ENCODE peak calls at places on chromosomes 6 and 20, in ten cellular contexts. R is tibial artery, V is fibroblast of pulmonary artery, T is spleen, C is GM10248, W is suprapubic skin, G is lung, P is kidney, D is AG04450, Z is chondrocyte. H is an unnamed sample.

GRCh38 chr6:149223934-149224333 is 93.6 kb upstream of the TAB2 start:
- DNase-seq in W (no peak), D (no peak), G (no peak), C (no peak), R (no peak), V (peak), T (no peak), P (no peak), Z (no peak), H (no peak)

GRCh38 chr20:44402391-44403193 is 47.1 kb downstream of the HNF4A start:
- DNase-seq in W (no peak), C (no peak), T (no peak), D (no peak), Z (no peak), G (no peak), V (no peak), R (no peak), P (no peak), H (no peak)

GRCh38 chr6:128491643-128492206 is 28.7 kb downstream of the PTPRK start:
- DNase-seq in V (peak), R (no peak), P (no peak), C (no peak), D (no peak), T (no peak), W (no peak), Z (no peak), G (no peak), H (no peak)

GRCh38 chr6:121619013-121619412 is 183.6 kb downstream of the GJA1 start:
- DNase-seq in R (no peak), G (no peak), P (no peak), W (no peak), T (no peak), Z (no peak), D (no peak), V (no peak), C (no peak), H (no peak)

GRCh38 chr6:157379656-157380457 is 1.1 kb upstream of the ZDHHC14 start:
- DNase-seq in T (peak), R (peak), C (peak), P (peak), W (peak), V (peak), D (peak), Z (peak), G (peak), H (peak)

GRCh38 chr6:4727671-4728435 is 48.4 kb upstream of the CDYL start:
- DNase-seq in Z (no peak), D (no peak), W (no peak), G (no peak), R (no peak), C (no peak), V (no peak), T (no peak), P (no peak), H (no peak)

GRCh38 chr20:6566821-6567220 is 200.7 kb upstream of the BMP2 start:
- DNase-seq in W (no peak), R (no peak), V (peak), Z (no peak), C (no peak), P (no peak), T (no peak), D (peak), G (no peak), H (no peak)

GRCh38 chr6:139479433-139480222 is 105.2 kb upstream of the CITED2 start:
- DNase-seq in C (no peak), D (no peak), V (no peak), W (peak), T (no peak), R (no peak), P (no peak), Z (no peak), G (no peak), H (no peak)

GRCh38 chr6:53159558-53159957 is 10.9 kb upstream of the GCM1 start:
- DNase-seq in T (no peak), Z (no peak), W (no peak), V (no peak), R (no peak), C (no peak), D (no peak), P (no peak), G (no peak), H (no peak)

GRCh38 chr6:90537723-90538407 is 49.0 kb downstream of the MAP3K7 start:
- DNase-seq in Z (no peak), C (no peak), R (no peak), G (no peak), T (no peak), P (no peak), V (peak), W (no peak), D (no peak), H (no peak)

GRCh38 chr6:64224819-64225218 is 589.2 kb downstream of the PHF3 start:
- DNase-seq in T (no peak), G (no peak), R (no peak), Z (no peak), D (no peak), C (no peak), W (no peak), P (no peak), V (peak), H (no peak)

GRCh38 chr6:64217721-64218603 is 582.4 kb downstream of the PHF3 start:
- DNase-seq in T (no peak), C (peak), W (no peak), P (no peak), Z (no peak), G (no peak), V (peak), D (peak), R (no peak), H (no peak)

GRCh38 chr6:64220776-64221175 is 585.2 kb downstream of the PHF3 start:
- DNase-seq in W (no peak), C (no peak), G (no peak), R (no peak), Z (no peak), T (no peak), P (no peak), V (no peak), D (no peak), H (no peak)

GRCh38 chr6:64221776-64222175 is 586.2 kb downstream of the PHF3 start:
- DNase-seq in D (no peak), T (no peak), C (no peak), V (peak), Z (no peak), W (no peak), P (no peak), G (no peak), R (no peak), H (no peak)
- TF ChIP-seq CTCF in D (no peak), T (no peak), C (no peak), V (peak), Z (no peak), W (no peak), P (no peak), G (no peak), R (no peak), H (no peak)

DNA sequence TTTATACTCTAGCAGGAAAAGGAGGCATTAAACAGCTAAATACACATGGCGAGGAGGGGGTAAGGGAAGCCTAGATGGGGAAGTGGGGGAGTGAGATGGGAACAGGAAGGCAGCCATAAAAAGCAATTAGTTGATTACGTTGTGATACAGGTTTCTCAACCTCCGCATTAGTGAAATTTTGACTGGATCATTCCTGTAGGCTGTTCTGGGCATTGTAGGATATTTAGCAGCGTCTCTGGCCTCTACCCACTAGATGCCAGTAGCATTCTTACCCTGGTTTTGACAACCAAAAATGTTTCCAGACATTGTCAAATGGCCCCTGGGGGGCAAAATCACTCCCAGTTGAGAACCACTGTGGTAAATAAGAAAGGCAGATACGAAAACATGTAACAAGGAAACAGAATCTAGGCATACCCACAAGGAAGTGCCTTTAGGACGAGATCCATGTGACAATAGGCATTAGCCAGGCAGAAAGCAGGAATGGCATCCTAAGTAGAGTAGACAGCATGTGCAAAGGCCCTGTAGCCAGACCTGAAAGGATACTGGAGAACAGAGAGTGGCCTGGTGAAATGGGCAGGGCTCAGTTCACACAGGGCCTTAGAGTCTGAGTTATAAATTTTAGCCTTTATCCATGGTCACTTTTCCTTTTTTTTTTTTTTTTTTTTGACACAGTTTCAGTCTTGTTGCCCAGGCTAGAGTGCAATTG is 25.8 kb upstream of the PTPN1 start:
- DNase-seq in P (no peak), W (no peak), V (no peak), C (no peak), Z (no peak), R (no peak), T (no peak), G (no peak), D (no peak), H (no peak)
- TF ChIP-seq CTCF in P (no peak), W (no peak), V (no peak), C (no peak), Z (peak), R (no peak), T (no peak), G (no peak), D (no peak), H (no peak)

DNA sequence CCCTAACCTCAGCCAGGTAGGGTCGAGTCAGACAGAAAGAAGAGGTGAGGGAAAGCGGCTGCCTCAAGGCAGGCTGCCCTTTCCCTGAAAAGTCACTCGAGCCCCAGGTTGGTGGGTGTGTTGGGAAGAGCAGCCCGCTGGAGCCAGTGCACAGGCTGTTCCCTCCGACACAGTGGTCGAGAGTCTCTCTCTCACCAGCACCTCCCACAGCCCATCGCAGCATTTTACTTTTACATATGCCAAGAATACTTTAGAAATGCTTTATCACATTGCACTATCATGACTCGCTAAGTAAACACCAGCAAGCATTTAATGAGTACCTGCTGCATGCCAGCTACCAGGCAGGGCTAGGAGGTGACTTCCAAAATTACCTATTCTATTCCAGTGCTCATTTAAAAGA is 1.7 kb downstream of the PRPH2 start:
- DNase-seq in G (no peak), W (no peak), D (no peak), P (no peak), C (peak), T (no peak), V (peak), Z (no peak), R (no peak), H (no peak)
- TF ChIP-seq CTCF in G (no peak), W (no peak), D (no peak), P (no peak), C (no peak), T (no peak), V (no peak), Z (no peak), R (no peak), H (no peak)

GRCh38 chr6:57109905-57110304 is 19.9 kb downstream of the ZNF451 start:
- DNase-seq in D (peak), T (no peak), W (no peak), P (no peak), Z (no peak), V (peak), R (no peak), G (no peak), C (no peak), H (no peak)
- TF ChIP-seq CTCF in D (no peak), T (no peak), W (no peak), P (no peak), Z (no peak), V (no peak), R (no peak), G (no peak), C (no peak), H (no peak)

GRCh38 chr6:117265425-117266266 is at the start of gene VGLL2:
- DNase-seq in T (peak), V (peak), W (no peak), D (no peak), P (peak), G (no peak), C (peak), Z (peak), R (no peak), H (no peak)
- TF ChIP-seq CTCF in T (no peak), V (no peak), W (no peak), D (no peak), P (no peak), G (no peak), C (no peak), Z (peak), R (no peak), H (no peak)

GRCh38 chr6:167502471-167502870 is 177.6 kb downstream of the TTLL2 start:
- DNase-seq in D (no peak), R (no peak), P (no peak), Z (no peak), T (no peak), V (no peak), C (no peak), G (no peak), W (no peak), H (no peak)

GRCh38 chr6:167504412-167504961 is 179.6 kb downstream of the TTLL2 start:
- DNase-seq in V (no peak), G (no peak), P (no peak), Z (no peak), T (no peak), C (no peak), W (no peak), D (no peak), R (no peak), H (no peak)

GRCh38 chr6:167500961-167501360 is 176.1 kb downstream of the TTLL2 start:
- DNase-seq in R (no peak), Z (no peak), G (no peak), T (no peak), D (no peak), C (no peak), P (no peak), W (no peak), V (no peak), H (no peak)

GRCh38 chr6:167499161-167499660 is 174.3 kb downstream of the TTLL2 start:
- DNase-seq in C (no peak), R (no peak), T (no peak), Z (no peak), P (no peak), G (no peak), V (no peak), D (no peak), W (no peak), H (no peak)

DNA sequence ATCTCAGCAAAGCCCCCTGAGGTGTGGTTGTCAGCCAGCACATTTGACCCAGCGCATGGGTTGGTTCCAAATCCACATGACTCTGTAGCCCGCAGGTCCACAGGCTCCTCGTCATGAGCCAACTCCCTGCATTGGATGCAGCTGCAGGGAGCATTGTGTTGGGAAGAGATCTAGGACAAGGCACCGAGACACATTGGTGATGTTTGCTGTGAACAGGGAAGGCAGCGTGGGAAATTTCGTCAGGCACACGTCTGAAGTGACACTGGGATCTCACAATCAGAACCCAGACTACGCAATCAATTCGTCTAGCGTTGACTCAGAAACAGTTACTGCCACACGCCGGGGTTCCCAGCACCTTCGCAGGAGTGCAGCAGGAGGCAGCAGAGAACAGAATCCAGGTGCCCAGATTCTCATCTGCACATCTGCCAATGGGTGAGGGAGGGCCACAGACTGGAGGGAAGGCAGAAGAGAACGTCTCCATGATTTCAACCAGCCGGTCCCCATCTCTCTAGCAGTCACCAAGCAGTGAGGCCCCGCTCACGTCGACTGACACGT is 177.0 kb downstream of the TTLL2 start:
- DNase-seq in C (no peak), P (no peak), R (no peak), Z (no peak), V (peak), D (no peak), W (no peak), T (no peak), G (no peak), H (no peak)
- TF ChIP-seq CTCF in C (peak), P (peak), R (peak), Z (peak), V (peak), D (no peak), W (no peak), T (no peak), G (no peak), H (no peak)

DNA sequence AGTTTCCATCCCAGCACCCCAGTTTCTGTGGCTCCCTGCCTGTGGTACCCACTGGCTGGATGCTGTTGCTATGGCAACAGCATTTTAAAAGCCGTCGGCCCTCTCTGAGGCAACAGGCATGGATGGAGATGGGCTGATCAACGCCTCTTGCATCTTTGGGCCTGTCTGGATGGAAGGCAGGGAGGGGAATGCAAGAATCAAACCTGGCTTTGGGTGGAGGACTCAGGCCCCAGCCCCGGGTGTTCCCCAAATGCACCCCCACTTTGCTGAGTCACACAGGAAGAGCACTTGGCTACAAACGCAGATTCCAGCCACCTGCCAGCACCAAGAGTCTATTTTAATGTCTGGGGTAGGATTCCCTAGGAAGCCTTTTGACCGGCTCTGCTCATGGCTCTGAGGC is 45.7 kb upstream of the TGM2 start:
- DNase-seq in T (no peak), W (no peak), V (peak), G (no peak), C (no peak), P (no peak), D (no peak), Z (peak), R (peak), H (no peak)
- TF ChIP-seq CTCF in T (no peak), W (no peak), V (no peak), G (no peak), C (no peak), P (no peak), D (no peak), Z (no peak), R (no peak), H (no peak)

DNA sequence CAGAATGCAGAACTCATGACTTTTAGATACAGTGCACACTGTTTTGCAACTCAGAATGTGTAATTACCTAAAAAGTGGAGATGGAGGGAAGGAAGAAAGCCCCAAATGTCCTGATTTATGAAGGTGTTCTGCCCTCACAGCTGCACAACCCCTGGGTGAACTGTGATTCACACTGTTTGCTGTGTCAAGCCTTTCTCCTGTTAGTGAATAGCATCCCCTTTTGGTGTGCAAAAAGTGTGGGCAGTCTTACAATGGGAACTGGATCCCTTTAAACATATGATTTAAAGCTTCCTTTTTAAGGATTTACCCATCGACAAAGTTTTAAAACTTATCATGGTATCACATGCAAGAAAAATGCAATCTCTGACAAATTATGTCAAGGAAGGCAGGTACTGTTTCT is 633.4 kb upstream of the EPHA7 start:
- DNase-seq in R (no peak), T (no peak), D (no peak), Z (no peak), P (no peak), W (no peak), C (no peak), V (peak), G (no peak), H (no peak)
- TF ChIP-seq CTCF in R (no peak), T (no peak), D (no peak), Z (peak), P (peak), W (no peak), C (peak), V (no peak), G (no peak), H (no peak)